ENCODE peak calls at places on chromosomes 5 and 9, in seven cellular contexts. One of them, this sample, is unnamed.

GRCh38 chr5:179599100-179599499 is 24.4 kb downstream of the HNRNPH1 start:
- DNase-seq in A673: no peak
- DNase-seq in GM12878: no peak
- DNase-seq in GM23338: no peak
- DNase-seq in fibroblast of pulmonary artery: no peak
- DNase-seq in endothelial cell: no peak
- DNase-seq in Peyer's patch: no peak
- DNase-seq in this sample: no peak

GRCh38 chr5:173326501-173326960 is 1.7 kb downstream of the STC2 start:
- DNase-seq in A673: peak; percentile 22
- DNase-seq in GM12878: no peak
- DNase-seq in GM23338: no peak
- DNase-seq in fibroblast of pulmonary artery: peak; percentile 79
- DNase-seq in endothelial cell: no peak
- DNase-seq in Peyer's patch: no peak
- DNase-seq in this sample: no peak

GRCh38 chr9:126819482-126819881 is 14.6 kb downstream of the ZBTB43 start:
- DNase-seq in A673: no peak
- DNase-seq in GM12878: no peak
- DNase-seq in GM23338: no peak
- DNase-seq in fibroblast of pulmonary artery: no peak
- DNase-seq in endothelial cell: no peak
- DNase-seq in Peyer's patch: no peak
- DNase-seq in this sample: no peak

GRCh38 chr5:133888625-133888991 is 79.8 kb downstream of the C5orf15 start:
- DNase-seq in A673: no peak
- DNase-seq in GM12878: no peak
- DNase-seq in GM23338: no peak
- DNase-seq in fibroblast of pulmonary artery: no peak
- DNase-seq in endothelial cell: no peak
- DNase-seq in Peyer's patch: no peak
- DNase-seq in this sample: no peak

GRCh38 chr5:80620206-80620605 is 34.2 kb upstream of the MSH3 start:
- DNase-seq in A673: no peak
- DNase-seq in GM12878: no peak
- DNase-seq in GM23338: no peak
- DNase-seq in fibroblast of pulmonary artery: no peak
- DNase-seq in endothelial cell: no peak
- DNase-seq in Peyer's patch: no peak
- DNase-seq in this sample: no peak

GRCh38 chr9:91844656-91845291 is 105.3 kb downstream of the ROR2 start:
- DNase-seq in A673: no peak
- DNase-seq in GM12878: no peak
- DNase-seq in GM23338: no peak
- DNase-seq in fibroblast of pulmonary artery: no peak
- DNase-seq in endothelial cell: no peak
- DNase-seq in Peyer's patch: no peak
- DNase-seq in this sample: no peak

GRCh38 chr5:143992461-143992860 is 178.0 kb downstream of the YIPF5 start:
- DNase-seq in A673: no peak
- DNase-seq in GM12878: no peak
- DNase-seq in GM23338: no peak
- DNase-seq in fibroblast of pulmonary artery: no peak
- DNase-seq in endothelial cell: no peak
- DNase-seq in Peyer's patch: no peak
- DNase-seq in this sample: no peak

GRCh38 chr9:93057703-93058356 is 671 bp upstream of the SUSD3 start:
- DNase-seq in A673: no peak
- DNase-seq in GM12878: no peak
- DNase-seq in GM23338: no peak
- DNase-seq in fibroblast of pulmonary artery: no peak
- DNase-seq in endothelial cell: no peak
- DNase-seq in Peyer's patch: no peak
- DNase-seq in this sample: no peak

GRCh38 chr9:21801683-21802417 is 586 bp upstream of the MTAP start:
- DNase-seq in A673: peak; percentile 59
- DNase-seq in GM12878: no peak
- DNase-seq in GM23338: peak; percentile 91
- DNase-seq in fibroblast of pulmonary artery: peak; percentile 88
- DNase-seq in endothelial cell: peak; percentile 65
- DNase-seq in Peyer's patch: peak; percentile 72
- DNase-seq in this sample: no peak

GRCh38 chr9:124040935-124041816 is 29.6 kb downstream of the LHX2 start:
- DNase-seq in A673: no peak
- DNase-seq in GM12878: no peak
- DNase-seq in GM23338: peak; percentile 63
- DNase-seq in fibroblast of pulmonary artery: no peak
- DNase-seq in endothelial cell: peak; percentile 74
- DNase-seq in Peyer's patch: peak; percentile 70
- DNase-seq in this sample: no peak

GRCh38 chr5:119269061-119269579 is 86.7 kb upstream of the TNFAIP8 start:
- DNase-seq in A673: peak; percentile 20
- DNase-seq in GM12878: no peak
- DNase-seq in GM23338: peak; percentile 68
- DNase-seq in fibroblast of pulmonary artery: peak; percentile 29
- DNase-seq in endothelial cell: peak; percentile 35
- DNase-seq in Peyer's patch: peak; percentile 62
- DNase-seq in this sample: no peak

GRCh38 chr5:73254634-73255033 is 81.6 kb downstream of the TMEM174 start:
- DNase-seq in A673: no peak
- DNase-seq in GM12878: no peak
- DNase-seq in GM23338: no peak
- DNase-seq in fibroblast of pulmonary artery: no peak
- DNase-seq in endothelial cell: no peak
- DNase-seq in Peyer's patch: no peak
- DNase-seq in this sample: no peak

GRCh38 chr5:159449925-159450324 is 119.6 kb upstream of the IL12B start:
- DNase-seq in A673: no peak
- DNase-seq in GM12878: no peak
- DNase-seq in GM23338: no peak
- DNase-seq in fibroblast of pulmonary artery: peak; percentile 8
- DNase-seq in endothelial cell: no peak
- DNase-seq in Peyer's patch: no peak
- DNase-seq in this sample: no peak

GRCh38 chr9:15423328-15423985 is 781 bp downstream of the SNAPC3 start:
- DNase-seq in A673: peak; percentile 4
- DNase-seq in GM12878: no peak
- DNase-seq in GM23338: peak; percentile 32
- DNase-seq in fibroblast of pulmonary artery: peak; percentile 49
- DNase-seq in endothelial cell: no peak
- DNase-seq in Peyer's patch: no peak
- DNase-seq in this sample: no peak

GRCh38 chr5:51995773-51996306 is 612.6 kb downstream of the ISL1 start:
- DNase-seq in A673: no peak
- DNase-seq in GM12878: no peak
- DNase-seq in GM23338: no peak
- DNase-seq in fibroblast of pulmonary artery: no peak
- DNase-seq in endothelial cell: no peak
- DNase-seq in Peyer's patch: no peak
- DNase-seq in this sample: no peak

GRCh38 chr5:37847978-37848425 is 8.2 kb upstream of the GDNF start:
- DNase-seq in A673: peak; percentile 51
- DNase-seq in GM12878: peak; percentile 49
- DNase-seq in GM23338: no peak
- DNase-seq in fibroblast of pulmonary artery: peak; percentile 57
- DNase-seq in endothelial cell: no peak
- DNase-seq in Peyer's patch: no peak
- DNase-seq in this sample: no peak

GRCh38 chr5:93830893-93831292 is 89.5 kb upstream of the POU5F2 start:
- DNase-seq in A673: no peak
- DNase-seq in GM12878: no peak
- DNase-seq in GM23338: no peak
- DNase-seq in fibroblast of pulmonary artery: no peak
- DNase-seq in endothelial cell: no peak
- DNase-seq in Peyer's patch: no peak
- DNase-seq in this sample: no peak
- TF ChIP-seq CTCF in A673: no peak
- TF ChIP-seq CTCF in GM12878: no peak
- TF ChIP-seq CTCF in GM23338: no peak
- TF ChIP-seq CTCF in fibroblast of pulmonary artery: no peak
- TF ChIP-seq CTCF in endothelial cell: no peak
- TF ChIP-seq CTCF in Peyer's patch: no peak
- TF ChIP-seq CTCF in this sample: no peak

GRCh38 chr5:140443-140829 is 48.5 kb downstream of the PLEKHG4B start:
- DNase-seq in A673: no peak
- DNase-seq in GM12878: no peak
- DNase-seq in GM23338: no peak
- DNase-seq in fibroblast of pulmonary artery: no peak
- DNase-seq in endothelial cell: no peak
- DNase-seq in Peyer's patch: no peak
- DNase-seq in this sample: no peak

GRCh38 chr5:143041-143440 is 48.3 kb upstream of the LRRC14B start:
- DNase-seq in A673: no peak
- DNase-seq in GM12878: no peak
- DNase-seq in GM23338: no peak
- DNase-seq in fibroblast of pulmonary artery: no peak
- DNase-seq in endothelial cell: no peak
- DNase-seq in Peyer's patch: no peak
- DNase-seq in this sample: no peak

GRCh38 chr5:141211-141610 is 49.2 kb downstream of the PLEKHG4B start:
- DNase-seq in A673: no peak
- DNase-seq in GM12878: no peak
- DNase-seq in GM23338: no peak
- DNase-seq in fibroblast of pulmonary artery: no peak
- DNase-seq in endothelial cell: no peak
- DNase-seq in Peyer's patch: no peak
- DNase-seq in this sample: no peak

GRCh38 chr5:141761-142160 is 49.5 kb upstream of the LRRC14B start:
- DNase-seq in A673: no peak
- DNase-seq in GM12878: no peak
- DNase-seq in GM23338: no peak
- DNase-seq in fibroblast of pulmonary artery: no peak
- DNase-seq in endothelial cell: no peak
- DNase-seq in Peyer's patch: no peak
- DNase-seq in this sample: no peak

GRCh38 chr5:142246-142810 is 49.0 kb upstream of the LRRC14B start:
- DNase-seq in A673: no peak
- DNase-seq in GM12878: no peak
- DNase-seq in GM23338: no peak
- DNase-seq in fibroblast of pulmonary artery: no peak
- DNase-seq in endothelial cell: no peak
- DNase-seq in Peyer's patch: no peak
- DNase-seq in this sample: no peak
- TF ChIP-seq CTCF in A673: no peak
- TF ChIP-seq CTCF in GM12878: no peak
- TF ChIP-seq CTCF in GM23338: peak; percentile 23
- TF ChIP-seq CTCF in fibroblast of pulmonary artery: no peak
- TF ChIP-seq CTCF in endothelial cell: no peak
- TF ChIP-seq CTCF in Peyer's patch: no peak
- TF ChIP-seq CTCF in this sample: no peak

GRCh38 chr5:1923341-1923740 is 40.6 kb upstream of the IRX4 start:
- DNase-seq in A673: no peak
- DNase-seq in GM12878: no peak
- DNase-seq in GM23338: no peak
- DNase-seq in fibroblast of pulmonary artery: no peak
- DNase-seq in endothelial cell: no peak
- DNase-seq in Peyer's patch: no peak
- DNase-seq in this sample: no peak

GRCh38 chr5:1919209-1919566 is 36.5 kb upstream of the IRX4 start:
- DNase-seq in A673: no peak
- DNase-seq in GM12878: no peak
- DNase-seq in GM23338: no peak
- DNase-seq in fibroblast of pulmonary artery: no peak
- DNase-seq in endothelial cell: no peak
- DNase-seq in Peyer's patch: no peak
- DNase-seq in this sample: no peak

GRCh38 chr5:1923766-1924165 is 41.0 kb upstream of the IRX4 start:
- DNase-seq in A673: no peak
- DNase-seq in GM12878: no peak
- DNase-seq in GM23338: no peak
- DNase-seq in fibroblast of pulmonary artery: no peak
- DNase-seq in endothelial cell: no peak
- DNase-seq in Peyer's patch: no peak
- DNase-seq in this sample: no peak

GRCh38 chr5:1919750-1920149 is 37.0 kb upstream of the IRX4 start:
- DNase-seq in A673: no peak
- DNase-seq in GM12878: no peak
- DNase-seq in GM23338: no peak
- DNase-seq in fibroblast of pulmonary artery: no peak
- DNase-seq in endothelial cell: no peak
- DNase-seq in Peyer's patch: no peak
- DNase-seq in this sample: no peak

GRCh38 chr5:1921711-1922110 is 39.0 kb upstream of the IRX4 start:
- DNase-seq in A673: no peak
- DNase-seq in GM12878: no peak
- DNase-seq in GM23338: no peak
- DNase-seq in fibroblast of pulmonary artery: no peak
- DNase-seq in endothelial cell: no peak
- DNase-seq in Peyer's patch: no peak
- DNase-seq in this sample: no peak
- TF ChIP-seq CTCF in A673: no peak
- TF ChIP-seq CTCF in GM12878: no peak
- TF ChIP-seq CTCF in GM23338: no peak
- TF ChIP-seq CTCF in fibroblast of pulmonary artery: no peak
- TF ChIP-seq CTCF in endothelial cell: no peak
- TF ChIP-seq CTCF in Peyer's patch: no peak
- TF ChIP-seq CTCF in this sample: no peak

GRCh38 chr5:111865356-111865755 is 108.4 kb upstream of the NREP start:
- DNase-seq in A673: no peak
- DNase-seq in GM12878: no peak
- DNase-seq in GM23338: no peak
- DNase-seq in fibroblast of pulmonary artery: peak; percentile 36
- DNase-seq in endothelial cell: no peak
- DNase-seq in Peyer's patch: no peak
- DNase-seq in this sample: no peak

GRCh38 chr5:111863801-111864200 is 106.8 kb upstream of the NREP start:
- DNase-seq in A673: no peak
- DNase-seq in GM12878: no peak
- DNase-seq in GM23338: no peak
- DNase-seq in fibroblast of pulmonary artery: no peak
- DNase-seq in endothelial cell: no peak
- DNase-seq in Peyer's patch: no peak
- DNase-seq in this sample: no peak

GRCh38 chr5:111869681-111870080 is 112.7 kb upstream of the NREP start:
- DNase-seq in A673: no peak
- DNase-seq in GM12878: no peak
- DNase-seq in GM23338: no peak
- DNase-seq in fibroblast of pulmonary artery: peak; percentile 51
- DNase-seq in endothelial cell: no peak
- DNase-seq in Peyer's patch: no peak
- DNase-seq in this sample: no peak
- TF ChIP-seq CTCF in A673: no peak
- TF ChIP-seq CTCF in GM12878: no peak
- TF ChIP-seq CTCF in GM23338: no peak
- TF ChIP-seq CTCF in fibroblast of pulmonary artery: no peak
- TF ChIP-seq CTCF in endothelial cell: no peak
- TF ChIP-seq CTCF in Peyer's patch: no peak
- TF ChIP-seq CTCF in this sample: no peak

GRCh38 chr5:61010759-61011460 is 65.9 kb downstream of the NDUFAF2 start:
- DNase-seq in A673: no peak
- DNase-seq in GM12878: no peak
- DNase-seq in GM23338: peak; percentile 81
- DNase-seq in fibroblast of pulmonary artery: peak; percentile 30
- DNase-seq in endothelial cell: peak; percentile 16
- DNase-seq in Peyer's patch: no peak
- DNase-seq in this sample: no peak
- TF ChIP-seq CTCF in A673: peak; percentile 24
- TF ChIP-seq CTCF in GM12878: no peak
- TF ChIP-seq CTCF in GM23338: peak; percentile 82
- TF ChIP-seq CTCF in fibroblast of pulmonary artery: peak; percentile 32
- TF ChIP-seq CTCF in endothelial cell: peak; percentile 23
- TF ChIP-seq CTCF in Peyer's patch: no peak
- TF ChIP-seq CTCF in this sample: no peak

This sample was measured in CD14-positive monocyte.